ENCODE peak calls at places on chromosomes 3 and 15, in four cellular contexts. One of them, this sample, is unnamed.

GRCh38 chr3:79139395-79140060 is 628.3 kb downstream of the ROBO1 start:
- DNase-seq in heart right ventricle: no peak
- DNase-seq in tibial artery: no peak
- DNase-seq in cardiac muscle cell: no peak
- DNase-seq in this sample: no peak

GRCh38 chr3:46297658-46298423 is 55.6 kb downstream of the CCR3 start:
- DNase-seq in cardiac muscle cell: no peak
- DNase-seq in tibial artery: no peak
- DNase-seq in heart right ventricle: no peak
- DNase-seq in this sample: no peak

GRCh38 chr3:141050913-141051632 is at the start of gene SPSB4:
- DNase-seq in cardiac muscle cell: peak; percentile 95
- DNase-seq in heart right ventricle: peak; percentile 76
- DNase-seq in tibial artery: peak; percentile 47
- DNase-seq in this sample: peak; percentile 95

GRCh38 chr3:36813320-36813719 is 49.0 kb upstream of the DCLK3 start:
- DNase-seq in cardiac muscle cell: no peak
- DNase-seq in tibial artery: no peak
- DNase-seq in heart right ventricle: no peak
- DNase-seq in this sample: no peak

GRCh38 chr3:39267631-39268553 is 11.9 kb downstream of the CX3CR1 start:
- DNase-seq in heart right ventricle: no peak
- DNase-seq in tibial artery: no peak
- DNase-seq in cardiac muscle cell: no peak
- DNase-seq in this sample: no peak

GRCh38 chr15:83698294-83698693 is 44.4 kb downstream of the ADAMTSL3 start:
- DNase-seq in heart right ventricle: peak; percentile 82
- DNase-seq in tibial artery: peak; percentile 47
- DNase-seq in cardiac muscle cell: no peak
- DNase-seq in this sample: no peak

GRCh38 chr3:157335677-157336076 is 101.0 kb upstream of the PTX3 start:
- DNase-seq in cardiac muscle cell: no peak
- DNase-seq in tibial artery: no peak
- DNase-seq in heart right ventricle: no peak
- DNase-seq in this sample: no peak

GRCh38 chr15:69857686-69858391 is 239.9 kb downstream of the TLE3 start:
- DNase-seq in tibial artery: no peak
- DNase-seq in cardiac muscle cell: no peak
- DNase-seq in heart right ventricle: no peak
- DNase-seq in this sample: no peak

GRCh38 chr3:24447836-24448235 is 46.8 kb downstream of the THRB start:
- DNase-seq in tibial artery: no peak
- DNase-seq in heart right ventricle: no peak
- DNase-seq in cardiac muscle cell: no peak
- DNase-seq in this sample: no peak

GRCh38 chr15:55116636-55117035 is 80.1 kb downstream of the RSL24D1 start:
- DNase-seq in cardiac muscle cell: no peak
- DNase-seq in heart right ventricle: no peak
- DNase-seq in tibial artery: no peak
- DNase-seq in this sample: no peak

GRCh38 chr15:63288778-63289378 is 11.5 kb downstream of the APH1B start:
- DNase-seq in heart right ventricle: no peak
- DNase-seq in tibial artery: no peak
- DNase-seq in cardiac muscle cell: peak; percentile 54
- DNase-seq in this sample: no peak

GRCh38 chr3:114685053-114685630 is 391.3 kb downstream of the TIGIT start:
- DNase-seq in cardiac muscle cell: no peak
- DNase-seq in heart right ventricle: no peak
- DNase-seq in tibial artery: no peak
- DNase-seq in this sample: no peak

GRCh38 chr3:175325440-175325839 is 466.3 kb downstream of the NAALADL2 start:
- DNase-seq in heart right ventricle: no peak
- DNase-seq in cardiac muscle cell: no peak
- DNase-seq in tibial artery: no peak
- DNase-seq in this sample: no peak

GRCh38 chr3:124837730-124838186 is 49.4 kb downstream of the ITGB5 start:
- DNase-seq in cardiac muscle cell: no peak
- DNase-seq in heart right ventricle: peak; percentile 78
- DNase-seq in tibial artery: peak; percentile 66
- DNase-seq in this sample: peak; percentile 85

GRCh38 chr15:81118361-81118760 is 15.7 kb upstream of the CFAP161 start:
- DNase-seq in tibial artery: no peak
- DNase-seq in cardiac muscle cell: no peak
- DNase-seq in heart right ventricle: no peak
- DNase-seq in this sample: no peak

GRCh38 chr15:60396964-60397771 is 618 bp downstream of the ANXA2 start:
- DNase-seq in heart right ventricle: peak; percentile 75
- DNase-seq in tibial artery: peak; percentile 81
- DNase-seq in cardiac muscle cell: peak; percentile 83
- DNase-seq in this sample: peak; percentile 73

GRCh38 chr15:45522179-45522930 is at the start of gene SLC30A4:
- DNase-seq in cardiac muscle cell: peak; percentile 74
- DNase-seq in tibial artery: peak; percentile 54
- DNase-seq in heart right ventricle: peak; percentile 54
- DNase-seq in this sample: peak; percentile 60

GRCh38 chr3:13879102-13879945 is 547 bp downstream of the WNT7A start:
- DNase-seq in cardiac muscle cell: peak; percentile 33
- DNase-seq in tibial artery: no peak
- DNase-seq in heart right ventricle: no peak
- DNase-seq in this sample: no peak

GRCh38 chr15:53586815-53587214 is 172.6 kb downstream of the WDR72 start:
- DNase-seq in cardiac muscle cell: peak; percentile 60
- DNase-seq in tibial artery: no peak
- DNase-seq in heart right ventricle: no peak
- DNase-seq in this sample: peak; percentile 45

GRCh38 chr3:190058486-190059241 is 62.0 kb downstream of the P3H2 start:
- DNase-seq in tibial artery: no peak
- DNase-seq in heart right ventricle: no peak
- DNase-seq in cardiac muscle cell: no peak
- DNase-seq in this sample: no peak

GRCh38 chr15:58932791-58933310 is 628 bp downstream of the SLTM start:
- DNase-seq in cardiac muscle cell: peak; percentile 67
- DNase-seq in heart right ventricle: peak; percentile 19
- DNase-seq in tibial artery: no peak
- DNase-seq in this sample: no peak

GRCh38 chr15:38549222-38549621 is 15.4 kb downstream of the RASGRP1 start:
- DNase-seq in tibial artery: no peak
- DNase-seq in cardiac muscle cell: no peak
- DNase-seq in heart right ventricle: no peak
- DNase-seq in this sample: no peak

GRCh38 chr3:44208086-44208485 is 33.6 kb upstream of the TOPAZ1 start:
- DNase-seq in heart right ventricle: no peak
- DNase-seq in tibial artery: no peak
- DNase-seq in cardiac muscle cell: no peak
- DNase-seq in this sample: no peak

GRCh38 chr3:136624894-136625815 is 127.0 kb downstream of the STAG1 start:
- DNase-seq in tibial artery: no peak
- DNase-seq in heart right ventricle: no peak
- DNase-seq in cardiac muscle cell: peak; percentile 3
- DNase-seq in this sample: no peak

GRCh38 chr15:36996538-36997181 is 103.7 kb downstream of the MEIS2 start:
- DNase-seq in tibial artery: no peak
- DNase-seq in heart right ventricle: no peak
- DNase-seq in cardiac muscle cell: peak; percentile 57
- DNase-seq in this sample: no peak

GRCh38 chr15:35005933-35006332 is 17.8 kb upstream of the ZNF770 start:
- DNase-seq in tibial artery: no peak
- DNase-seq in heart right ventricle: no peak
- DNase-seq in cardiac muscle cell: no peak
- DNase-seq in this sample: no peak

GRCh38 chr15:58057559-58057958 is 8.0 kb downstream of the ALDH1A2 start:
- DNase-seq in cardiac muscle cell: no peak
- DNase-seq in tibial artery: no peak
- DNase-seq in heart right ventricle: no peak
- DNase-seq in this sample: no peak

GRCh38 chr3:134242649-134243637 is 7.7 kb downstream of the RYK start:
- DNase-seq in tibial artery: no peak
- DNase-seq in cardiac muscle cell: no peak
- DNase-seq in heart right ventricle: no peak
- DNase-seq in this sample: no peak

GRCh38 chr15:43872416-43873020 is 45.7 kb downstream of the WDR76 start:
- DNase-seq in cardiac muscle cell: peak; percentile 90
- DNase-seq in tibial artery: no peak
- DNase-seq in heart right ventricle: peak; percentile 57
- DNase-seq in this sample: peak; percentile 75

GRCh38 chr3:129440648-129441190 is 695 bp downstream of the IFT122 start:
- DNase-seq in heart right ventricle: no peak
- DNase-seq in cardiac muscle cell: no peak
- DNase-seq in tibial artery: no peak
- DNase-seq in this sample: no peak

GRCh38 chr15:28881600-28881999 is 4.2 kb upstream of the APBA2 start:
- DNase-seq in tibial artery: no peak
- DNase-seq in heart right ventricle: no peak
- DNase-seq in cardiac muscle cell: no peak
- DNase-seq in this sample: no peak

GRCh38 chr15:28948036-28948435 is 62.3 kb downstream of the APBA2 start:
- DNase-seq in cardiac muscle cell: no peak
- DNase-seq in tibial artery: no peak
- DNase-seq in heart right ventricle: no peak
- DNase-seq in this sample: no peak

GRCh38 chr15:39254181-39254580 is 326.7 kb upstream of the THBS1 start:
- DNase-seq in cardiac muscle cell: no peak
- DNase-seq in heart right ventricle: no peak
- DNase-seq in tibial artery: no peak
- DNase-seq in this sample: no peak

GRCh38 chr15:61634837-61635236 is 405.7 kb upstream of the RORA start:
- DNase-seq in cardiac muscle cell: no peak
- DNase-seq in tibial artery: no peak
- DNase-seq in heart right ventricle: no peak
- DNase-seq in this sample: no peak

GRCh38 chr15:68230157-68231100 is 901 bp upstream of the CLN6 start:
- DNase-seq in tibial artery: no peak
- DNase-seq in cardiac muscle cell: no peak
- DNase-seq in heart right ventricle: no peak
- DNase-seq in this sample: peak; percentile 46

GRCh38 chr3:194782767-194783404 is 97.2 kb downstream of the FAM43A start:
- DNase-seq in heart right ventricle: no peak
- DNase-seq in tibial artery: no peak
- DNase-seq in cardiac muscle cell: no peak
- DNase-seq in this sample: no peak

GRCh38 chr3:63386568-63386967 is 108.5 kb downstream of the SYNPR start:
- DNase-seq in heart right ventricle: no peak
- DNase-seq in tibial artery: no peak
- DNase-seq in cardiac muscle cell: peak; percentile 19
- DNase-seq in this sample: peak; percentile 23

GRCh38 chr3:57006949-57007419 is 53.5 kb upstream of the SPATA12 start:
- DNase-seq in heart right ventricle: no peak
- DNase-seq in tibial artery: peak; percentile 57
- DNase-seq in cardiac muscle cell: peak; percentile 31
- DNase-seq in this sample: no peak

GRCh38 chr3:83835040-83835439 is 1123.7 kb upstream of the CADM2 start:
- DNase-seq in cardiac muscle cell: no peak
- DNase-seq in heart right ventricle: no peak
- DNase-seq in tibial artery: no peak
- DNase-seq in this sample: no peak

GRCh38 chr3:148601766-148602685 is 95.7 kb upstream of the AGTR1 start:
- DNase-seq in tibial artery: no peak
- DNase-seq in cardiac muscle cell: no peak
- DNase-seq in heart right ventricle: no peak
- DNase-seq in this sample: no peak

GRCh38 chr3:148606979-148607378 is 90.7 kb upstream of the AGTR1 start:
- DNase-seq in cardiac muscle cell: peak; percentile 2
- DNase-seq in heart right ventricle: no peak
- DNase-seq in tibial artery: peak; percentile 29
- DNase-seq in this sample: no peak

GRCh38 chr3:148600902-148601765 is 96.6 kb upstream of the AGTR1 start:
- DNase-seq in tibial artery: no peak
- DNase-seq in cardiac muscle cell: no peak
- DNase-seq in heart right ventricle: no peak
- DNase-seq in this sample: no peak

GRCh38 chr3:148604270-148605085 is 93.2 kb upstream of the AGTR1 start:
- DNase-seq in cardiac muscle cell: no peak
- DNase-seq in tibial artery: peak; percentile 41
- DNase-seq in heart right ventricle: no peak
- DNase-seq in this sample: no peak

GRCh38 chr3:148605551-148605950 is 92.2 kb upstream of the AGTR1 start:
- DNase-seq in tibial artery: no peak
- DNase-seq in cardiac muscle cell: no peak
- DNase-seq in heart right ventricle: no peak
- DNase-seq in this sample: no peak
- H3K4me1 ChIP-seq in tibial artery: peaks cover 21% of the 10 kb centered on the region
- H3K4me1 ChIP-seq in cardiac muscle cell: no peaks in the 10 kb centered on the region
- H3K4me1 ChIP-seq in heart right ventricle: peaks cover 8% of the 10 kb centered on the region
- H3K4me1 ChIP-seq in this sample: no peaks in the 10 kb centered on the region

GRCh38 chr15:66252411-66253295 is 897 bp downstream of the MEGF11 start:
- DNase-seq in cardiac muscle cell: peak; percentile 79
- DNase-seq in heart right ventricle: peak; percentile 39
- DNase-seq in tibial artery: peak; percentile 42
- DNase-seq in this sample: peak; percentile 85

GRCh38 chr15:66255293-66255676 is 1.7 kb upstream of the MEGF11 start:
- DNase-seq in tibial artery: no peak
- DNase-seq in cardiac muscle cell: no peak
- DNase-seq in heart right ventricle: no peak
- DNase-seq in this sample: no peak

GRCh38 chr15:66253296-66253642 is 281 bp downstream of the MEGF11 start:
- DNase-seq in tibial artery: no peak
- DNase-seq in heart right ventricle: no peak
- DNase-seq in cardiac muscle cell: no peak
- DNase-seq in this sample: no peak

GRCh38 chr15:66253643-66254363 is at the start of gene MEGF11:
- DNase-seq in heart right ventricle: no peak
- DNase-seq in cardiac muscle cell: peak; percentile 57
- DNase-seq in tibial artery: no peak
- DNase-seq in this sample: peak; percentile 55

GRCh38 chr15:66254364-66255292 is 1.1 kb upstream of the MEGF11 start:
- DNase-seq in tibial artery: no peak
- DNase-seq in heart right ventricle: no peak
- DNase-seq in cardiac muscle cell: peak; percentile 14
- DNase-seq in this sample: no peak
- H3K4me3 ChIP-seq in tibial artery: peak overlapping the region; percentile 50
- H3K4me3 ChIP-seq in heart right ventricle: no peak overlapping the region
- H3K4me3 ChIP-seq in cardiac muscle cell: peak overlapping the region; percentile 54
- H3K4me3 ChIP-seq in this sample: no peak overlapping the region

GRCh38 chr3:172177803-172178316 is 138.5 kb downstream of the FNDC3B start:
- DNase-seq in cardiac muscle cell: no peak
- DNase-seq in tibial artery: no peak
- DNase-seq in heart right ventricle: no peak
- DNase-seq in this sample: no peak
- H3K4me1 ChIP-seq in cardiac muscle cell: peaks cover 26% of the 10 kb centered on the region
- H3K4me1 ChIP-seq in tibial artery: peaks cover 46% of the 10 kb centered on the region
- H3K4me1 ChIP-seq in heart right ventricle: peaks cover 81% of the 10 kb centered on the region
- H3K4me1 ChIP-seq in this sample: peaks cover 16% of the 10 kb centered on the region

GRCh38 chr3:171428321-171428787 is 31.9 kb downstream of the TNIK start:
- DNase-seq in heart right ventricle: no peak
- DNase-seq in tibial artery: no peak
- DNase-seq in cardiac muscle cell: no peak
- DNase-seq in this sample: no peak

GRCh38 chr3:171429635-171430034 is 30.6 kb downstream of the TNIK start:
- DNase-seq in cardiac muscle cell: no peak
- DNase-seq in tibial artery: no peak
- DNase-seq in heart right ventricle: no peak
- DNase-seq in this sample: no peak

GRCh38 chr3:171430530-171430929 is 29.7 kb downstream of the TNIK start:
- DNase-seq in heart right ventricle: no peak
- DNase-seq in tibial artery: no peak
- DNase-seq in cardiac muscle cell: no peak
- DNase-seq in this sample: no peak

GRCh38 chr3:171428892-171429291 is 31.3 kb downstream of the TNIK start:
- DNase-seq in cardiac muscle cell: no peak
- DNase-seq in tibial artery: no peak
- DNase-seq in heart right ventricle: no peak
- DNase-seq in this sample: no peak

GRCh38 chr3:171427771-171428320 is 32.4 kb downstream of the TNIK start:
- DNase-seq in heart right ventricle: no peak
- DNase-seq in cardiac muscle cell: no peak
- DNase-seq in tibial artery: no peak
- DNase-seq in this sample: no peak
- H3K4me3 ChIP-seq in heart right ventricle: no peak overlapping the region
- H3K4me3 ChIP-seq in cardiac muscle cell: no peak overlapping the region
- H3K4me3 ChIP-seq in tibial artery: no peak overlapping the region
- H3K4me3 ChIP-seq in this sample: no peak overlapping the region